ENCODE peak calls at places on chromosomes 7 and 10, in nine cellular contexts. I is fibroblast of pulmonary artery; K is astrocyte of the cerebellum; G is fibroblast of mammary gland; S is WTC11; X is GM06990; Q is foreskin fibroblast; F is CD4-positive, alpha-beta T cell; H is HFF-Myc. E is an unnamed sample.

GRCh38 chr7:102069913-102070629 is 216.6 kb upstream of the SH2B2 start:
- DNase-seq in I (no peak), K (no peak), G (no peak), S (peak; percentile 33), X (no peak), Q (no peak), F (no peak), H (no peak), E (no peak)

GRCh38 chr10:97888641-97889262 is 39.1 kb downstream of the GOLGA7B start:
- DNase-seq in I (peak; percentile 4), K (no peak), G (peak; percentile 67), S (no peak), X (no peak), Q (peak; percentile 69), F (no peak), H (no peak), E (peak; percentile 66)

GRCh38 chr10:14383266-14383665 is 52.5 kb upstream of the FRMD4A start:
- DNase-seq in I (peak; percentile 23), K (peak; percentile 58), G (no peak), S (no peak), X (no peak), Q (no peak), F (no peak), H (no peak), E (peak; percentile 44)

GRCh38 chr7:105256621-105257283 is 132.0 kb downstream of the SRPK2 start:
- DNase-seq in I (no peak), K (no peak), G (peak; percentile 12), S (no peak), X (no peak), Q (no peak), F (no peak), H (no peak), E (peak; percentile 58)

GRCh38 chr7:130483036-130483435 is 8.8 kb upstream of the MEST start:
- DNase-seq in I (no peak), K (no peak), G (no peak), S (no peak), X (no peak), Q (no peak), F (no peak), H (no peak), E (no peak)

GRCh38 chr10:30070001-30070759 is 10.8 kb upstream of the JCAD start:
- DNase-seq in I (peak; percentile 72), K (no peak), G (no peak), S (no peak), X (no peak), Q (no peak), F (no peak), H (peak; percentile 32), E (peak; percentile 77)

GRCh38 chr7:155868955-155869783 is 56.9 kb upstream of the SHH start:
- DNase-seq in I (no peak), K (no peak), G (no peak), S (no peak), X (no peak), Q (no peak), F (no peak), H (no peak), E (no peak)

GRCh38 chr7:140367528-140367927 is 30.8 kb downstream of the SLC37A3 start:
- DNase-seq in I (no peak), K (no peak), G (no peak), S (no peak), X (no peak), Q (no peak), F (no peak), H (no peak), E (no peak)

GRCh38 chr10:8444630-8445029 is 390.1 kb downstream of the GATA3 start:
- DNase-seq in I (peak; percentile 37), K (no peak), G (no peak), S (peak; percentile 36), X (peak; percentile 15), Q (no peak), F (peak; percentile 9), H (no peak), E (no peak)

GRCh38 chr10:78047314-78047891 is 13.7 kb downstream of the RPS24 start:
- DNase-seq in I (peak; percentile 90), K (peak; percentile 83), G (peak; percentile 88), S (peak; percentile 97), X (no peak), Q (peak; percentile 72), F (peak; percentile 75), H (peak; percentile 76), E (peak; percentile 81)

GRCh38 chr10:131839351-131839750 is 61.5 kb upstream of the PPP2R2D start:
- DNase-seq in I (no peak), K (no peak), G (no peak), S (peak; percentile 5), X (no peak), Q (no peak), F (no peak), H (no peak), E (no peak)

GRCh38 chr7:121192834-121193233 is 136.0 kb upstream of the WNT16 start:
- DNase-seq in I (peak; percentile 6), K (peak; percentile 77), G (peak; percentile 44), S (no peak), X (no peak), Q (no peak), F (no peak), H (no peak), E (no peak)

GRCh38 chr7:6307762-6308161 is 35.3 kb upstream of the CYTH3 start:
- DNase-seq in I (no peak), K (no peak), G (no peak), S (no peak), X (no peak), Q (no peak), F (no peak), H (no peak), E (no peak)

GRCh38 chr7:8710124-8710523 is 276.7 kb downstream of the NXPH1 start:
- DNase-seq in I (no peak), K (no peak), G (no peak), S (no peak), X (no peak), Q (no peak), F (no peak), H (no peak), E (no peak)

GRCh38 chr7:123784263-123784662 is 35.5 kb upstream of the WASL start:
- DNase-seq in I (peak; percentile 76), K (no peak), G (peak; percentile 34), S (no peak), X (no peak), Q (peak; percentile 1), F (no peak), H (no peak), E (no peak)

GRCh38 chr10:129982825-129983224 is 18.8 kb upstream of the EBF3 start:
- DNase-seq in I (no peak), K (no peak), G (no peak), S (no peak), X (no peak), Q (no peak), F (no peak), H (no peak), E (no peak)
- TF ChIP-seq CTCF in I (no peak), K (no peak), G (no peak), S (no peak), X (no peak), Q (no peak), F (no peak), H (no peak), E (no peak)

DNA sequence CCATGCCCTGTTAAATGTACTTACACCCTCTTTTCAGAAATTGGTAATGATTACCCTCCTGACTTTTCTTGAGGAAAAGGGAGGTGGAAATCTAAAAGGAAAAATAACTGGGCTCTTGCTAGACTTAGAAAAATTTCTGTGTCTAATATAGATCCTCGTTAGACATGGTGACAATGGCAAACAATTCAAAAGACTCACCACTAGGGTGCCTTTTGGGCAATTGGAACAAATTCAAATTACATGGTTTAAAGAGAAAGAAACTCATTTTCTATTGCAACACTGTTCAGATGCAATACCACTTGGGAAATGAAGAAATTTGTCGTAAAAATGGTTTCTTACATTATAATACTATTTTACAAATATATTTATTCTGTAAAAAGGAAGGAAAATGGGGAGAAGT is 950.1 kb downstream of the GRM8 start:
- DNase-seq in I (no peak), K (no peak), G (no peak), S (no peak), X (no peak), Q (no peak), F (no peak), H (no peak), E (no peak)
- TF ChIP-seq CTCF in I (no peak), K (no peak), G (no peak), S (no peak), X (no peak), Q (no peak), F (no peak), H (no peak), E (no peak)

GRCh38 chr7:27933691-27934565 is 194.0 kb downstream of the TAX1BP1 start:
- DNase-seq in I (no peak), K (peak; percentile 98), G (peak; percentile 82), S (peak; percentile 42), X (no peak), Q (peak; percentile 67), F (no peak), H (peak; percentile 67), E (peak; percentile 88)
- TF ChIP-seq CTCF in I (peak; percentile 33), K (peak; percentile 21), G (peak; percentile 47), S (no peak), X (peak; percentile 37), Q (peak; percentile 13), F (peak; percentile 27), H (peak; percentile 10), E (peak; percentile 39)

DNA sequence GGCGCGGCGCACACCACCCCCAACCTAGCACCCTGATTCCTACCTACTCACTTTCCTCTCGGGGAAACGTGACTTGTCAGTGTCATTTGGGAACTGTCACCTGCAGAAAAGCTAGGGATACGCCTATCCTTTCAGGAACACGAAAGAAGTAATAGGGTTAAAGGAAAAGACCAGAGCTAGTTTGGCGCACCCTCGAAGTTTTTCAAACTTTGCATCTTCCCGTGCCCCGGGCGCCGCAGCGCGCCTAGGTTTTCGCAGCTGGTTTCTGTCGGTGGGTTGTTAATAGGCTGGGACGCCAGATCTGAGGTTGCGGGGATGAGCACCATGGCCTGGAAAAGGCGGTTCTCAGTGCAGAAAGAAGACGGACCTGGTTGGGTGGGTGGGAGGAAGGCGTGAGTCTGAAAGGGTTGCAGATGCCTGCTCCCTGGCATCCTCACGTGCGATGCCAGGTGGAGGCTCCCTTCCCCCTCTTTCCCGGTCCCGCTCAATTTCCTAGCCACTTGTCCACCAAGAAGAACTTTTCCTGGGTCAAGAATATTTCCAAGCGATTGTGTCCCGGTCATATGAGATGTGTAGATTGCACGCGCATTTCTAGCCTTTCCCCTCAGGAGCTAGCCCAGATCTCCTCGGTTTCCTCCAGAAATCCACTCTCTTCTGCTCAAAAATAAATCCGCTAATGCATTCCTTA is 618 bp upstream of the MEOX2 start:
- DNase-seq in I (no peak), K (no peak), G (no peak), S (peak; percentile 19), X (no peak), Q (no peak), F (no peak), H (no peak), E (no peak)
- TF ChIP-seq CTCF in I (no peak), K (no peak), G (no peak), S (no peak), X (no peak), Q (no peak), F (no peak), H (no peak), E (no peak)

E was measured in AG10803.